ENCODE peak calls at places on chromosomes 3 and 15, in four cellular contexts. Q is activated CD8-positive, alpha-beta memory T cell treated with anti-CD3 and anti-CD28 coated beads for 24 hours; S is smooth muscle cell of the brain vasculature; V is testis. G is an unnamed sample.

GRCh38 chr15:74062671-74063070 is 19.7 kb downstream of the GOLGA6A start:
- DNase-seq in Q (no peak), S (no peak), V (no peak), G (no peak)

GRCh38 chr15:66387176-66388056 is 704 bp downstream of the MAP2K1 start:
- DNase-seq in Q (peak; percentile 90), S (no peak), V (peak; percentile 65), G (peak; percentile 94)

GRCh38 chr3:76132154-76132470 is 346.8 kb upstream of the ZNF717 start:
- DNase-seq in Q (no peak), S (no peak), V (no peak), G (no peak)

GRCh38 chr3:195117978-195118581 is 152.9 kb downstream of the XXYLT1 start:
- DNase-seq in Q (no peak), S (no peak), V (no peak), G (no peak)

GRCh38 chr3:120429921-120430361 is 20.9 kb downstream of the FSTL1 start:
- DNase-seq in Q (no peak), S (no peak), V (no peak), G (no peak)

GRCh38 chr15:74221399-74222230 is 14.5 kb upstream of the CCDC33 start:
- DNase-seq in Q (no peak), S (no peak), V (no peak), G (no peak)

GRCh38 chr3:50533346-50533745 is 29.9 kb upstream of the CACNA2D2 start:
- DNase-seq in Q (no peak), S (no peak), V (no peak), G (no peak)

GRCh38 chr15:58957101-58957973 is 23.9 kb upstream of the SLTM start:
- DNase-seq in Q (peak; percentile 71), S (no peak), V (peak; percentile 64), G (peak; percentile 51)

GRCh38 chr15:71278989-71279756 is 163.9 kb downstream of the THSD4 start:
- DNase-seq in Q (no peak), S (no peak), V (peak; percentile 38), G (peak; percentile 85)

GRCh38 chr15:58200739-58201138 is 62.6 kb downstream of the AQP9 start:
- DNase-seq in Q (no peak), S (no peak), V (no peak), G (no peak)

GRCh38 chr15:40479024-40479423 is 8.2 kb downstream of the CHST14 start:
- DNase-seq in Q (no peak), S (no peak), V (no peak), G (no peak)

GRCh38 chr15:51796777-51797474 is 32.5 kb upstream of the TMOD3 start:
- DNase-seq in Q (no peak), S (no peak), V (no peak), G (no peak)

GRCh38 chr3:29004885-29005599 is 275.8 kb upstream of the RBMS3 start:
- DNase-seq in Q (no peak), S (no peak), V (no peak), G (no peak)

GRCh38 chr3:72960812-72961518 is 35.6 kb upstream of the PPP4R2 start:
- DNase-seq in Q (no peak), S (no peak), V (peak; percentile 80), G (no peak)

GRCh38 chr15:27399236-27399635 is 428.3 kb downstream of the GABRG3 start:
- DNase-seq in Q (no peak), S (no peak), V (no peak), G (no peak)

GRCh38 chr3:130992344-130992743 is 34.3 kb downstream of the ASTE1 start:
- DNase-seq in Q (no peak), S (no peak), V (no peak), G (no peak)

GRCh38 chr3:122786067-122786466 is 7.6 kb downstream of the HSPBAP1 start:
- DNase-seq in Q (no peak), S (no peak), V (no peak), G (no peak)

GRCh38 chr3:79587150-79587549 is 180.6 kb downstream of the ROBO1 start:
- DNase-seq in Q (no peak), S (no peak), V (no peak), G (no peak)

GRCh38 chr15:42077680-42078079 is 16.7 kb downstream of the PLA2G4D start:
- DNase-seq in Q (no peak), S (no peak), V (peak; percentile 13), G (no peak)

GRCh38 chr3:72722930-72723726 is 125.1 kb downstream of the SHQ1 start:
- DNase-seq in Q (no peak), S (peak; percentile 7), V (no peak), G (no peak)

G was measured in aorta.